ENCODE peak calls at places on chromosomes 16 and 17, in eight cellular contexts. R is mucosa of descending colon; V is sciatic nerve; Y is T-helper 17 cell; O is activated T-cell treated with anti-CD3 and anti-CD28 coated beads, Interleukin-2, amount 50 U/mL, for 4 hours; P is T-cell; W is gastroesophageal sphincter; N is activated B cell treated with CpG ODN at 0.5 μM for 24 hours. U is an unnamed sample.

GRCh38 chr16:53449816-53450517 is 15.7 kb downstream of the RBL2 start:
- ATAC-seq in R (no peak), V (no peak), Y (no peak), O (peak), P (no peak), W (no peak), N (peak), U (no peak)

GRCh38 chr17:1783271-1783670 is 21.4 kb downstream of the SERPINF1 start:
- ATAC-seq in R (no peak), V (peak), Y (no peak), O (no peak), P (no peak), W (no peak), N (peak), U (peak)

GRCh38 chr16:74738134-74738541 is 36.5 kb downstream of the FA2H start:
- ATAC-seq in R (peak), V (no peak), Y (no peak), O (no peak), P (no peak), W (no peak), N (no peak), U (no peak)

GRCh38 chr16:919658-920631 is 50.8 kb downstream of the LMF1 start:
- ATAC-seq in R (no peak), V (peak), Y (no peak), O (no peak), P (no peak), W (peak), N (no peak), U (no peak)

GRCh38 chr17:71572343-71572742 is 548.5 kb upstream of the SOX9 start:
- ATAC-seq in R (no peak), V (no peak), Y (no peak), O (no peak), P (no peak), W (no peak), N (no peak), U (no peak)

GRCh38 chr17:18027280-18027679 is 11.7 kb downstream of the ATPAF2 start:
- ATAC-seq in R (no peak), V (no peak), Y (no peak), O (no peak), P (no peak), W (no peak), N (no peak), U (no peak)

GRCh38 chr17:82926716-82927115 is 86.9 kb upstream of the ZNF750 start:
- ATAC-seq in R (no peak), V (no peak), Y (no peak), O (no peak), P (no peak), W (no peak), N (no peak), U (peak)

GRCh38 chr16:57289391-57290257 is 5.2 kb upstream of the PLLP start:
- ATAC-seq in R (no peak), V (peak), Y (no peak), O (peak), P (no peak), W (no peak), N (no peak), U (peak)

GRCh38 chr17:57403241-57403640 is 146.9 kb downstream of the MSI2 start:
- ATAC-seq in R (no peak), V (no peak), Y (no peak), O (no peak), P (no peak), W (no peak), N (no peak), U (no peak)

GRCh38 chr17:40181205-40181604 is 3.9 kb downstream of the RAPGEFL1 start:
- ATAC-seq in R (no peak), V (no peak), Y (no peak), O (no peak), P (no peak), W (no peak), N (no peak), U (no peak)

GRCh38 chr16:89404561-89404960 is 85.8 kb downstream of the ANKRD11 start:
- ATAC-seq in R (peak), V (no peak), Y (no peak), O (no peak), P (no peak), W (no peak), N (no peak), U (no peak)

GRCh38 chr17:44847581-44847980 is at the start of gene HIGD1B:
- ATAC-seq in R (no peak), V (no peak), Y (no peak), O (no peak), P (no peak), W (no peak), N (no peak), U (no peak)

GRCh38 chr17:55617441-55617840 is 105.2 kb downstream of the TMEM100 start:
- ATAC-seq in R (no peak), V (no peak), Y (no peak), O (no peak), P (no peak), W (peak), N (no peak), U (no peak)

GRCh38 chr16:60682219-60682618 is 1354.0 kb downstream of the CDH8 start:
- ATAC-seq in R (no peak), V (no peak), Y (no peak), O (no peak), P (no peak), W (no peak), N (no peak), U (no peak)

GRCh38 chr17:53950207-53950857 is 127.6 kb downstream of the KIF2B start:
- ATAC-seq in R (no peak), V (no peak), Y (no peak), O (no peak), P (no peak), W (no peak), N (no peak), U (no peak)

GRCh38 chr17:71985111-71986039 is 135.4 kb upstream of the SOX9 start:
- ATAC-seq in R (peak), V (no peak), Y (no peak), O (no peak), P (no peak), W (no peak), N (no peak), U (no peak)

GRCh38 chr17:76491271-76492184 is 9.7 kb downstream of the RHBDF2 start:
- ATAC-seq in R (peak), V (no peak), Y (no peak), O (no peak), P (peak), W (no peak), N (peak), U (peak)

U was measured in stimulated activated memory B cell treated with anti-CD40 and anti-IgM and Interleukin-4, amounts not matched to agents 10 μg/mL and 1 μg/mL and 100 μg/mL, for 72 hours.